ENCODE peak calls at places on chromosomes 12 and 14, in ten cellular contexts. N is tibial nerve, A is Peyer's patch, E is fibroblast of lung, D is HFFc6, P is thoracic aorta, B is stomach, F is mucosa of descending colon, K is neural crest cell, Q is ovary. S is an unnamed sample.

GRCh38 chr14:25431211-25432076 is 381.5 kb upstream of the STXBP6 start:
- DNase-seq in N (peak), E (no peak), K (peak), A (no peak), F (peak), D (no peak), B (peak), P (no peak), Q (no peak), S (no peak)

GRCh38 chr12:51391047-51391837 is at the start of gene GALNT6:
- DNase-seq in F (peak), N (no peak), D (peak), A (peak), Q (no peak), K (peak), E (no peak), B (peak), P (no peak), S (no peak)

GRCh38 chr14:65062096-65063075 is 39.9 kb downstream of the MAX start:
- DNase-seq in E (peak), P (no peak), Q (no peak), F (no peak), N (no peak), D (no peak), K (no peak), A (no peak), B (no peak), S (no peak)

GRCh38 chr12:15842106-15842505 is 40.1 kb upstream of the STRAP start:
- DNase-seq in P (no peak), N (no peak), B (no peak), F (no peak), K (no peak), E (peak), D (peak), A (no peak), Q (no peak), S (peak)

GRCh38 chr12:101204598-101205304 is 5.3 kb downstream of the SLC5A8 start:
- DNase-seq in A (no peak), B (no peak), P (no peak), E (no peak), N (no peak), F (no peak), K (no peak), D (no peak), Q (no peak), S (no peak)

GRCh38 chr12:118052324-118053070 is 8.5 kb downstream of the WSB2 start:
- DNase-seq in N (peak), A (peak), F (peak), Q (peak), D (peak), E (peak), P (peak), B (peak), K (no peak), S (peak)

GRCh38 chr12:31206038-31206670 is 119.8 kb downstream of the SINHCAF start:
- DNase-seq in Q (no peak), P (no peak), K (no peak), E (peak), B (no peak), F (no peak), D (no peak), N (no peak), A (no peak), S (no peak)

GRCh38 chr14:59197695-59198262 is 9.3 kb downstream of the DAAM1 start:
- DNase-seq in D (no peak), F (no peak), E (no peak), K (no peak), B (no peak), P (no peak), Q (no peak), A (no peak), N (no peak), S (no peak)

GRCh38 chr14:101123639-101124525 is 220.4 kb upstream of the RTL1 start:
- DNase-seq in N (no peak), D (no peak), P (no peak), Q (no peak), K (no peak), B (peak), F (no peak), A (peak), E (peak), S (no peak)

GRCh38 chr12:62003217-62003616 is 257.0 kb upstream of the USP15 start:
- DNase-seq in Q (no peak), N (no peak), A (no peak), K (no peak), F (no peak), D (no peak), E (no peak), P (no peak), B (no peak), S (no peak)

GRCh38 chr14:32620724-32621123 is 291.6 kb downstream of the AKAP6 start:
- DNase-seq in N (no peak), P (no peak), B (no peak), F (no peak), D (no peak), Q (no peak), K (no peak), E (peak), A (no peak), S (no peak)

GRCh38 chr14:104353921-104354701 is 215.7 kb downstream of the KIF26A start:
- DNase-seq in D (no peak), N (no peak), E (no peak), F (no peak), B (peak), P (no peak), K (no peak), A (no peak), Q (peak), S (no peak)

GRCh38 chr12:59121466-59121865 is 201.2 kb upstream of the LRIG3 start:
- DNase-seq in E (no peak), Q (no peak), F (no peak), A (no peak), K (no peak), P (no peak), N (no peak), B (no peak), D (no peak), S (no peak)

GRCh38 chr12:95504140-95504539 is 30.2 kb downstream of the METAP2 start:
- DNase-seq in E (no peak), N (no peak), K (no peak), D (no peak), B (no peak), P (no peak), Q (no peak), F (no peak), A (no peak), S (no peak)

GRCh38 chr14:55454264-55455151 is 14.1 kb upstream of the TBPL2 start:
- DNase-seq in D (peak), A (peak), P (no peak), B (peak), E (peak), F (peak), Q (peak), K (no peak), N (peak), S (no peak)

GRCh38 chr14:55530464-55530863 is 49.5 kb upstream of the KTN1 start:
- DNase-seq in A (no peak), E (no peak), P (no peak), F (no peak), D (no peak), Q (no peak), B (no peak), N (no peak), K (no peak), S (no peak)

GRCh38 chr12:62726471-62726980 is 208.4 kb downstream of the PPM1H start:
- DNase-seq in F (no peak), P (no peak), K (no peak), E (no peak), N (no peak), B (no peak), D (no peak), A (no peak), Q (no peak), S (no peak)

GRCh38 chr14:50000215-50001145 is 107.6 kb downstream of the ARF6 start:
- DNase-seq in F (peak), A (peak), B (peak), P (no peak), N (peak), E (peak), D (peak), K (no peak), Q (peak), S (peak)

GRCh38 chr14:26173581-26173980 is 424.3 kb downstream of the NOVA1 start:
- DNase-seq in D (no peak), K (no peak), F (no peak), B (no peak), P (no peak), Q (no peak), E (no peak), N (no peak), A (no peak), S (no peak)

GRCh38 chr14:90577661-90578282 is 180.9 kb downstream of the CALM1 start:
- DNase-seq in Q (no peak), P (no peak), A (no peak), D (no peak), K (no peak), B (no peak), F (no peak), N (no peak), E (no peak), S (no peak)

GRCh38 chr12:89433634-89434033 is 81.3 kb upstream of the DUSP6 start:
- DNase-seq in A (no peak), N (no peak), K (no peak), P (no peak), D (no peak), E (peak), Q (no peak), F (no peak), B (no peak), S (no peak)

GRCh38 chr12:127582074-127582473 is 684.9 kb upstream of the TMEM132C start:
- DNase-seq in Q (no peak), D (no peak), A (no peak), N (no peak), B (no peak), F (no peak), P (no peak), K (no peak), E (peak), S (no peak)

GRCh38 chr14:61567838-61568571 is 127.3 kb upstream of the HIF1A start:
- DNase-seq in F (no peak), D (no peak), A (no peak), N (no peak), Q (no peak), K (no peak), B (no peak), P (no peak), E (no peak), S (no peak)
- TF ChIP-seq CTCF in F (no peak), D (no peak), A (no peak), N (no peak), Q (no peak), K (no peak), B (no peak), P (no peak), E (no peak), S (no peak)

DNA sequence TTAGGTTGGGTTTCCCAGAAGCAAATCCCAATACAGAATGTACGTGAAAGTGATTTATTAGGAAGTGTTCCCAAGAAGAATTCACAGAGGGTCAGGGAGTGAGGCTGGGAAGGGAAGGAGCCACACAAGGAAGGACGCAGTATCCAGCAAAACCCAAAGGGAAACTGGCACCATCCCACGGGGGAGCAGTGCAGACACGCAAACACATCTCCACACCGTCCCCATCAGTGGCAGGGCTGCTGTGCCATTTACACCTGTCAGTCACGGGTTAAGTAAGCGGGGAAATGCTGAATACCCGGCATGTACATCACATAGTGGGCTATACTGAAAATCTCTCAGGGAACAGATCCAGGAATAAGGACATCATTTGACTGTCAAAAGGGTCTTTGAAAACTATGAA is 93.9 kb downstream of the SLC38A1 start:
- DNase-seq in N (no peak), K (no peak), F (no peak), Q (no peak), D (no peak), A (no peak), E (no peak), P (no peak), B (no peak), S (no peak)
- TF ChIP-seq CTCF in N (no peak), K (no peak), F (no peak), Q (no peak), D (no peak), A (no peak), E (no peak), P (no peak), B (no peak), S (no peak)

GRCh38 chr14:52551205-52551604 is 1.1 kb downstream of the TXNDC16 start:
- DNase-seq in P (no peak), Q (no peak), B (no peak), E (no peak), A (no peak), K (no peak), F (no peak), N (no peak), D (no peak), S (no peak)

GRCh38 chr14:52553002-52553670 is 500 bp downstream of the GPR137C start:
- DNase-seq in D (no peak), P (no peak), Q (peak), K (peak), F (peak), B (peak), N (no peak), E (peak), A (no peak), S (no peak)

GRCh38 chr14:52550661-52551060 is 1.6 kb downstream of the TXNDC16 start:
- DNase-seq in F (no peak), A (no peak), N (no peak), D (no peak), P (no peak), B (no peak), K (no peak), E (no peak), Q (no peak), S (no peak)

GRCh38 chr14:52552063-52552988 is at the start of the genes GPR137C and TXNDC16:
- DNase-seq in Q (peak), P (peak), K (peak), D (peak), F (peak), E (peak), N (peak), A (peak), B (peak), S (peak)

DNA sequence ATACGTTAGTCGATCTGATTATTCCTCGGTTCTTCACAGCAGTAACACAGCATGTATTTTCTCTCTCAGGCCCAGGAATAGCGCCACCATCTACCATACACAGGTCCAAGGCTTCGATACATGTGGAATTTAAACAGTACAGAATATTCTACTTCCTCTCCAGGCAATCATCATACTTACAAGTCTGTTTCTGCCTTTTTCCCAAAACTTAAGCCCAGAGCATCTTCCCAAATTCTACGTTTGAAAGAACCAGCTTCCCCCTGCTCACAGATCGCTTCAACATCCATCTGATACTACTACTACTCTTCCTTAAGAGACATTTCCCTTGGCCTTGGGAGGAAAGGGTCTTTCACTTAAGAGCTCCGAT is 626 bp downstream of the TXNDC16 start:
- DNase-seq in K (no peak), E (peak), N (peak), P (no peak), A (no peak), B (no peak), F (peak), Q (no peak), D (peak), S (no peak)
- TF ChIP-seq CTCF in K (no peak), E (peak), N (no peak), P (no peak), A (no peak), B (no peak), F (no peak), Q (no peak), D (peak), S (peak)

GRCh38 chr14:47040490-47040889 is 388.9 kb upstream of the RPL10L start:
- DNase-seq in D (no peak), N (no peak), E (peak), P (no peak), K (no peak), F (peak), Q (no peak), B (no peak), A (no peak), S (no peak)

GRCh38 chr14:47039336-47039735 is 387.8 kb upstream of the RPL10L start:
- DNase-seq in N (no peak), D (no peak), E (no peak), Q (no peak), P (no peak), A (no peak), F (no peak), B (no peak), K (no peak), S (no peak)

DNA sequence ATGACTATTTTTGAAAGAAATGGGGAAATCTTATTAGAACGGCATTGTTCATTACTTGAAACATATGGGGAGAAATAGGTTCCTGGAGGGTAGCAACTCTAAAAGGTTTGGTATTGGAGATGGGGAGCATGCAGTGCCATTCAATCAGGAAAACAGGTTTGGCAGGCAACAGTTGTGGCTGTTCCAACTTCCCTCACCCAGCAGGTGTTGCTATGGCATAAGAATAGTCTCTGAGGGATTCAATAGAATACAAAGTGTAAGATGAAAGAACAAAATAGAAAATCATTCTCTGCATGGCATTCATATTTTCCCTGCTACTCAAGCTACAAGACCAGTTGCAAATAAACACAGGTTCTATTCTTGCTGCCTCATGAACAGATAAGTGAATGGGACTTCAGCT is 393.3 kb upstream of the RPL10L start:
- DNase-seq in D (no peak), P (no peak), B (peak), N (no peak), E (peak), F (no peak), K (no peak), A (no peak), Q (no peak), S (no peak)
- TF ChIP-seq CTCF in D (no peak), P (no peak), B (no peak), N (no peak), E (no peak), F (no peak), K (no peak), A (no peak), Q (no peak), S (no peak)

GRCh38 chr12:121299662-121300061 is 3.2 kb upstream of the CAMKK2 start:
- DNase-seq in E (no peak), K (no peak), Q (no peak), A (no peak), N (no peak), F (no peak), B (no peak), D (no peak), P (no peak), S (no peak)

GRCh38 chr12:121295123-121295745 is 1.3 kb downstream of the CAMKK2 start:
- DNase-seq in D (no peak), Q (no peak), A (no peak), N (no peak), B (no peak), K (peak), P (no peak), F (no peak), E (no peak), S (no peak)

GRCh38 chr12:121294151-121294889 is 2.2 kb downstream of the CAMKK2 start:
- DNase-seq in P (no peak), B (no peak), D (no peak), K (no peak), Q (no peak), F (no peak), N (no peak), A (no peak), E (no peak), S (no peak)

GRCh38 chr12:121295746-121296617 is 527 bp downstream of the CAMKK2 start:
- DNase-seq in Q (peak), P (no peak), D (no peak), B (no peak), E (no peak), K (peak), N (no peak), A (peak), F (peak), S (no peak)

DNA sequence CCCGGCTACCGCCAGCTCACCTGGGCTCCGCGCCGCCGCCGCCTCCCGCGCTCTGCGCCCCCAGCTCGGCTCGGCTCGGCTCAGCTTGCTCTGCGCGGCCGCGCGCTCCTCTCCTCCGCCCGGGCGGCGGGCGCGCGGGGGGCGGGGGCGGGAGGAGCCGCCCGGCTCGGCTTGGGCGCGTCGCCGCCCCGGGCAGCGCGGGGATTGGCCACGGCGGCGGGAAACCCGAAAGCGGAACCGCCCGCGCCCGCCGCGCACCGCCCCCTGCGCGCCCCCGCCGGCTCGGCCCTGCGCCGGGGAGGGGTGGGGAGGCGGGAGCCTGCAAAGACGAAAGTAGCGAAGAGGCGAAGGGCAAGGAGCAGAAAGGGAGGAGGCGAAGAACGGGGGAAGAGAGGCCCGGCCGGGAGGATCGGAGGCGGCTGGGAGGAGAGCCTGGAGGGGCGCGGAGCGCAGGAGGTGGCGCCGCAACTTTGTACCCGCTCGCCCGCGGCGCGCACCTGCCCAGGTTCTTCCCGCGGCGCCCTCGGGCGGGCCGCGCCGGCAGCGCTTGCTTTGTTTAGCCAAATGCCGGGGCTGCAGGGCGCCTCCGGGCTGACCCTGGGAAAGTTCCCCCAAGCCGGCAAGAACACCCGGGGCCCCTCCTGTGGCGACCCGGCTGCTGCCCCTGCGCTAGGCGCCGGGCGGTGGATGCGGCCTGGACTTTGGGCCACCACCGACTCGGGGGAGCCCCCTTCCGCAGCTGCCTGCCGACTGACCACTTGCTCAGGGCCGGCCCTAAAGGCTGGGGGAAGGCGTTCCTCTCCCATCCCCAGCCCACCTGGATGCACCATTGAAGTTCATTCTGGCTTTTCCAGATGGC is at the start of gene CAMKK2:
- DNase-seq in F (peak), E (peak), P (no peak), K (peak), A (peak), Q (peak), D (peak), N (peak), B (peak), S (peak)
- TF ChIP-seq CTCF in F (no peak), E (no peak), P (no peak), K (no peak), A (no peak), Q (peak), D (peak), N (no peak), B (no peak), S (peak)

DNA sequence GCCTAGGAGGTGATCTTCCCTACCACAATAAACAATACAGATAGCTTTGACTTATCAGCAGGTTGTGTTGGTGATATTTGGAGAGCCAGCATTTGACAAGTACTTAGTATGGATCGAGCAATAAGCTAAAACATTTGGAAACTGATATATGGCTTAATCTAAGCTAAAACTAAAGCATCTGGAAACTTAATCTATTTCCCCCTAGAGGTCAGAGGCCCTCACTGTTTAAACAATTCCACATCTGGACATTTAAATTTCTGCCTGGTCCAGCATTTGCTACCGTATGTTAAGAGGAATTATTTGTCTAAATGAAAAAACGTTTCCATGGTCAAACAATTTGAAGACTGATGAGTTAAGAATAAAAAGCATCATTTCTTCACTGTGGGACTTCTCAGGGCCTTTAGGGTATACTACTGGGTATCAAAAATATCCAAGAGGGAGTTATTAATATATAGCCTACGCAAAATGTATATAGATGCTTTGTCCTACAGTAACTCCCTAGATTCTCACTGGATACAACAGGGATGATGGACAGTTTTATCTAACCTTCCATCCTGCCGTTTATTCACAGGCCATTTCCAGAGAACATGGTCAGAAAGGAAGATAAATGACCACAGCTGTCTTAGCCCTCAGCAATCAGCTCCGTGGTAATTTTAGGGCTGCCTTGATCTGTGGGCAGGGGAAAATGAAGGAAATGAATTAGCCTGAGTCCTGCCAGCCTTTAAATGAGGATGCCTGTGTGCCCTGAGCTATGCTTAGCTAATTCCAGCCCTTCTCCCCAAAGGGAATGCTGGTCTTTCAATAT is 135.4 kb upstream of the NUDT4 start:
- DNase-seq in P (no peak), E (no peak), F (no peak), A (no peak), Q (no peak), K (no peak), B (no peak), N (no peak), D (no peak), S (no peak)
- TF ChIP-seq CTCF in P (no peak), E (peak), F (no peak), A (no peak), Q (no peak), K (no peak), B (no peak), N (no peak), D (peak), S (no peak)

S was measured in AG09309.